ENCODE peak calls at places on chromosomes 4 and X, in eight cellular contexts. S is OCI-LY7; H is A172; R is activated CD4-positive, alpha-beta T cell treated with anti-CD3 and anti-CD28 coated beads, Interleukin-2, amount 50 U/mL, for 1 hour; F is stimulated activated CD8-positive, alpha-beta memory T cell treated with anti-CD3 and anti-CD28 coated beads, Interleukin-15, amount 100 ng/mL, for 48 hours; U is stimulated activated CD4-positive, alpha-beta T cell treated with anti-CD3 and anti-CD28 coated beads, TNF-alpha, amount 100 ng/mL, for 48 hours; P is GM10248; Z is central memory CD4-positive, alpha-beta T cell. O is an unnamed sample.

GRCh38 chrX:10326578-10326977 is 169.8 kb downstream of the CLCN4 start:
- DNase-seq in H (peak), R (no peak), F (no peak), S (peak), P (no peak), Z (no peak), U (no peak), O (no peak)

GRCh38 chrX:150959557-150959956 is 23.6 kb upstream of the HMGB3 start:
- DNase-seq in H (no peak), F (no peak), R (no peak), U (no peak), P (no peak), S (no peak), Z (no peak), O (no peak)

GRCh38 chrX:116379854-116380253 is 56.6 kb upstream of the SLC6A14 start:
- DNase-seq in S (no peak), Z (no peak), R (no peak), H (no peak), F (no peak), U (no peak), P (no peak), O (peak)

GRCh38 chr4:142548491-142548890 is 297.6 kb downstream of the INPP4B start:
- DNase-seq in R (no peak), U (no peak), F (no peak), S (no peak), P (no peak), H (no peak), Z (no peak), O (peak)

GRCh38 chr4:118994030-118994429 is 105.4 kb downstream of the SYNPO2 start:
- DNase-seq in U (no peak), R (no peak), F (no peak), H (no peak), P (no peak), S (no peak), Z (no peak), O (no peak)

GRCh38 chr4:182929296-182929695 is 12.1 kb upstream of the DCTD start:
- DNase-seq in P (no peak), H (peak), S (no peak), Z (no peak), F (no peak), R (no peak), U (no peak), O (no peak)

GRCh38 chr4:177450421-177451107 is 8.3 kb upstream of the AGA start:
- DNase-seq in Z (no peak), U (no peak), R (no peak), P (no peak), F (no peak), S (no peak), H (no peak), O (no peak)

GRCh38 chrX:37060999-37061398 is 52.8 kb downstream of the FAM47C start:
- DNase-seq in R (no peak), S (peak), H (peak), P (peak), F (no peak), Z (no peak), U (no peak), O (peak)

GRCh38 chr4:19936471-19936870 is 315.2 kb upstream of the SLIT2 start:
- DNase-seq in U (no peak), R (no peak), H (peak), Z (no peak), S (no peak), F (no peak), P (no peak), O (no peak)

GRCh38 chr4:81052119-81053068 is 21.9 kb downstream of the BMP3 start:
- DNase-seq in P (peak), F (peak), Z (peak), S (peak), U (peak), R (peak), H (peak), O (peak)

GRCh38 chr4:38306482-38307071 is 346.4 kb downstream of the PTTG2 start:
- DNase-seq in F (no peak), P (peak), Z (no peak), H (no peak), R (no peak), U (no peak), S (no peak), O (no peak)